ENCODE peak calls at places on chromosomes 7 and 10, in eight cellular contexts. F is activated CD8-positive, alpha-beta memory T cell treated with anti-CD3 and anti-CD28 coated beads for 24 hours; J is stimulated activated CD4-positive, alpha-beta T cell treated with anti-CD3 and anti-CD28 coated beads, Interleukin-1b, Interleukin-23, amount 100 ng/mL, for 4 hours; O is astrocyte of the spinal cord; I is ELR; T is lower lobe of right lung; X is brain microvascular endothelial cell; Y is myocyte. W is an unnamed sample.

GRCh38 chr10:97861351-97861750 is 11.7 kb downstream of the GOLGA7B start:
- DNase-seq in T (no peak), F (no peak), X (peak; percentile 48), J (no peak), O (peak; percentile 53), Y (peak; percentile 93), I (peak; percentile 85), W (no peak)

GRCh38 chr10:102322914-102323313 is 72.6 kb upstream of the NFKB2 start:
- DNase-seq in O (peak; percentile 50), T (no peak), I (no peak), Y (peak; percentile 96), F (no peak), X (no peak), J (no peak), W (peak; percentile 92)

GRCh38 chr10:93435621-93436385 is 46.3 kb downstream of the MYOF start:
- DNase-seq in I (peak; percentile 65), X (peak; percentile 61), Y (peak; percentile 86), J (no peak), O (peak; percentile 80), F (no peak), T (no peak), W (peak; percentile 95)

GRCh38 chr10:124385627-124386185 is 33.0 kb downstream of the OAT start:
- DNase-seq in I (no peak), T (no peak), F (no peak), O (no peak), X (no peak), Y (no peak), J (no peak), W (no peak)

GRCh38 chr10:1431229-1431628 is 306.1 kb downstream of the ADARB2 start:
- DNase-seq in X (no peak), T (no peak), J (no peak), F (no peak), Y (no peak), I (no peak), O (no peak), W (no peak)

GRCh38 chr10:33377658-33378025 is 43.2 kb upstream of the NRP1 start:
- DNase-seq in F (no peak), Y (peak; percentile 26), O (peak; percentile 59), J (no peak), X (peak; percentile 25), T (no peak), I (peak; percentile 85), W (no peak)

GRCh38 chr7:129667551-129667950 is 56.0 kb downstream of the NRF1 start:
- DNase-seq in X (no peak), O (no peak), T (no peak), I (no peak), Y (no peak), F (no peak), J (no peak), W (no peak)

GRCh38 chr7:155412416-155413253 is 45.3 kb upstream of the EN2 start:
- DNase-seq in X (peak; percentile 5), Y (peak; percentile 52), I (peak; percentile 51), F (peak; percentile 78), T (peak; percentile 66), O (no peak), J (peak; percentile 6), W (peak; percentile 29)

GRCh38 chr10:55311823-55312431 is 510.9 kb upstream of the PCDH15 start:
- DNase-seq in F (no peak), Y (no peak), I (no peak), X (no peak), J (no peak), O (no peak), T (no peak), W (no peak)

GRCh38 chr10:58952747-58953466 is 223.5 kb upstream of the PHYHIPL start:
- DNase-seq in I (peak; percentile 63), O (peak; percentile 62), T (no peak), J (no peak), Y (peak; percentile 71), X (peak; percentile 66), F (no peak), W (no peak)

GRCh38 chr7:115740043-115740442 is 290.5 kb downstream of the TFEC start:
- DNase-seq in T (no peak), F (no peak), I (no peak), Y (no peak), J (no peak), O (no peak), X (no peak), W (no peak)

GRCh38 chr10:4526426-4526825 is 299.6 kb upstream of the AKR1E2 start:
- DNase-seq in O (no peak), I (no peak), F (no peak), X (no peak), Y (no peak), J (no peak), T (no peak), W (no peak)

GRCh38 chr7:94266278-94266677 is 128.4 kb upstream of the COL1A2 start:
- DNase-seq in T (no peak), O (no peak), X (no peak), J (no peak), F (no peak), I (no peak), Y (peak; percentile 66), W (peak; percentile 95)

GRCh38 chr10:58513189-58514101 is 773 bp downstream of the BICC1 start:
- DNase-seq in I (peak; percentile 72), O (peak; percentile 78), T (peak; percentile 47), J (no peak), Y (peak; percentile 78), F (peak; percentile 56), X (peak; percentile 56), W (peak; percentile 83)

GRCh38 chr10:67771200-67771599 is 66.8 kb downstream of the DNAJC12 start:
- DNase-seq in Y (no peak), T (no peak), O (no peak), J (no peak), F (no peak), X (no peak), I (no peak), W (no peak)

GRCh38 chr10:100872034-100872791 is 40.5 kb upstream of the SLF2 start:
- DNase-seq in F (peak; percentile 80), Y (peak; percentile 48), I (peak; percentile 70), T (no peak), O (peak; percentile 70), X (peak; percentile 45), J (peak; percentile 28), W (peak; percentile 32)

GRCh38 chr7:104898434-104898833 is 115.6 kb upstream of the KMT2E start:
- DNase-seq in X (no peak), J (no peak), F (no peak), Y (no peak), T (no peak), O (no peak), I (no peak), W (no peak)

GRCh38 chr10:34722404-34722803 is 92.7 kb downstream of the PARD3 start:
- DNase-seq in I (no peak), O (no peak), Y (no peak), J (no peak), F (no peak), T (no peak), X (no peak), W (no peak)

GRCh38 chr7:732094-732541 is 5.0 kb upstream of the PRKAR1B start:
- DNase-seq in T (peak; percentile 62), O (peak; percentile 71), J (no peak), I (no peak), X (peak; percentile 24), F (no peak), Y (peak; percentile 86), W (no peak)

GRCh38 chr10:13221572-13221971 is 12.6 kb downstream of the UCMA start:
- DNase-seq in F (no peak), J (no peak), O (no peak), I (no peak), T (no peak), Y (no peak), X (no peak), W (no peak)

GRCh38 chr10:125992244-125992643 is 95.9 kb downstream of the FANK1 start:
- DNase-seq in I (no peak), F (no peak), J (no peak), X (no peak), T (no peak), Y (no peak), O (no peak), W (no peak)

GRCh38 chr10:121593676-121594075 is 4.6 kb downstream of the FGFR2 start:
- DNase-seq in X (no peak), F (no peak), J (no peak), T (no peak), Y (no peak), I (no peak), O (no peak), W (no peak)

GRCh38 chr10:21758671-21759070 is 224.6 kb downstream of the MLLT10 start:
- DNase-seq in J (no peak), T (no peak), O (no peak), F (no peak), I (no peak), Y (no peak), X (no peak), W (no peak)

GRCh38 chr10:80468806-80469421 is 14.8 kb downstream of the TSPAN14 start:
- DNase-seq in O (no peak), X (no peak), J (no peak), T (no peak), Y (no peak), I (no peak), F (peak; percentile 64), W (no peak)

W was measured in MV-4-11.